ENCODE peak calls at places on chromosomes 13 and 19, in eight cellular contexts. One of them, this sample, is unnamed.

GRCh38 chr19:51094696-51095279 is 12.1 kb upstream of the KLK14 start:
- DNase-seq in GM12891: peak
- DNase-seq in tibial nerve: no peak
- DNase-seq in suprapubic skin: no peak
- DNase-seq in esophagus squamous epithelium: no peak
- DNase-seq in endothelial cell of umbilical vein: peak
- DNase-seq in uterus: no peak
- DNase-seq in erythroblast: peak
- DNase-seq in this sample: no peak

GRCh38 chr13:60226507-60226906 is 62.8 kb upstream of the DIAPH3 start:
- DNase-seq in GM12891: no peak
- DNase-seq in uterus: no peak
- DNase-seq in erythroblast: peak
- DNase-seq in endothelial cell of umbilical vein: peak
- DNase-seq in suprapubic skin: no peak
- DNase-seq in tibial nerve: no peak
- DNase-seq in esophagus squamous epithelium: no peak
- DNase-seq in this sample: no peak

GRCh38 chr13:108342369-108343289 is 73.1 kb downstream of the TNFSF13B start:
- DNase-seq in endothelial cell of umbilical vein: peak
- DNase-seq in erythroblast: peak
- DNase-seq in GM12891: no peak
- DNase-seq in suprapubic skin: no peak
- DNase-seq in uterus: no peak
- DNase-seq in tibial nerve: no peak
- DNase-seq in esophagus squamous epithelium: no peak
- DNase-seq in this sample: no peak

GRCh38 chr13:36453518-36453917 is 21.2 kb downstream of the CCNA1 start:
- DNase-seq in tibial nerve: no peak
- DNase-seq in suprapubic skin: no peak
- DNase-seq in GM12891: no peak
- DNase-seq in uterus: no peak
- DNase-seq in esophagus squamous epithelium: no peak
- DNase-seq in endothelial cell of umbilical vein: peak
- DNase-seq in erythroblast: no peak
- DNase-seq in this sample: no peak

GRCh38 chr19:3176715-3177501 is 1.7 kb upstream of the S1PR4 start:
- DNase-seq in endothelial cell of umbilical vein: no peak
- DNase-seq in suprapubic skin: no peak
- DNase-seq in GM12891: no peak
- DNase-seq in tibial nerve: no peak
- DNase-seq in uterus: no peak
- DNase-seq in esophagus squamous epithelium: no peak
- DNase-seq in erythroblast: peak
- DNase-seq in this sample: no peak

GRCh38 chr13:63285426-63285825 is 1869.8 kb upstream of the PCDH20 start:
- DNase-seq in tibial nerve: no peak
- DNase-seq in GM12891: no peak
- DNase-seq in erythroblast: no peak
- DNase-seq in endothelial cell of umbilical vein: no peak
- DNase-seq in suprapubic skin: no peak
- DNase-seq in uterus: no peak
- DNase-seq in esophagus squamous epithelium: no peak
- DNase-seq in this sample: no peak

GRCh38 chr13:30224732-30225131 is 82.6 kb downstream of the KATNAL1 start:
- DNase-seq in suprapubic skin: no peak
- DNase-seq in esophagus squamous epithelium: no peak
- DNase-seq in endothelial cell of umbilical vein: peak
- DNase-seq in GM12891: no peak
- DNase-seq in tibial nerve: no peak
- DNase-seq in uterus: no peak
- DNase-seq in erythroblast: peak
- DNase-seq in this sample: no peak

GRCh38 chr13:38636106-38636505 is 50.8 kb upstream of the FREM2 start:
- DNase-seq in GM12891: no peak
- DNase-seq in tibial nerve: no peak
- DNase-seq in suprapubic skin: no peak
- DNase-seq in endothelial cell of umbilical vein: no peak
- DNase-seq in erythroblast: no peak
- DNase-seq in esophagus squamous epithelium: no peak
- DNase-seq in uterus: no peak
- DNase-seq in this sample: no peak

GRCh38 chr13:32905063-32905863 is 111.0 kb upstream of the KL start:
- DNase-seq in uterus: no peak
- DNase-seq in endothelial cell of umbilical vein: no peak
- DNase-seq in tibial nerve: no peak
- DNase-seq in erythroblast: no peak
- DNase-seq in GM12891: peak
- DNase-seq in suprapubic skin: no peak
- DNase-seq in esophagus squamous epithelium: no peak
- DNase-seq in this sample: no peak

DNA sequence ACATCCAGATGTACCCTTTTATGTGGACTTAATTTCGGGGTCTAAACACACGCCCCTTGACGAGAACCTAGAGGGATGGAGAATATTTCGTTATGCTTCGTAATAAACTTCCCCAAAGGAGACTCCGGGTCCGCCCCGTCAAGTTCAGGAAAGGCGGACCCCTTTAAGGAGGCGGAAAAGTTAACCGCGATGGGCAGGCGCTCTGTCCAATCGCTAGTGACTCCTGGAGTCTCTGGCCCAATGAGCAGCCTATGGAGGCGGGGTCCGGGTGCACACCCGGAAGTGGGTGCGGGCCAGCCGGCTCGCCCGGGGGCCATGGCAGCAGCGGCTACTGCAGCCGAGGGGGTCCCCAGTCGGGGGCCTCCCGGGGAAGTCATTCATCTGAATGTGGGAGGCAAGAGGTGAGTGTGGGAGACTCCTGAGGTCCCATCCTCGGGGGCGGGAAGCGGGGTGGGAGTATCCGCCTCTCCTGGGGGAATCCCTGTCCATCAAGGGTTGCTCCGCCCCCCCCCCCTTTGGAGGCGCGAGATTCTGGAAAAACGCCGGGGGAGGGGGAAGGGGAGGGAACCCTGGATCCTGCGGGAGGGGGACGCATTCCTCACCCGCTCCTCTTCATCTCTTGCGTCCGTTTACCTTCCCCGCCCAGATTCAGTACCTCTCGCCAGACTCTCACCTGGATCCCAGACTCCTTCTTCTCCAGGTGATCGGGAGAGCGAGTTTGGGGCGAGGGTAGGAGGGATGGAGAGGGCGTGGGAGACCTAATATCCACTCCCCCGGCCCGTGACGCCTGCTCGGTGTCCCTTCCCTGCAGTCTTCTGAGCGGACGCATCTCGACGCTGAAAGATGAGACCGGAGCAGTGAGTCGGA is at the start of gene SHKBP1:
- DNase-seq in GM12891: peak
- DNase-seq in suprapubic skin: peak
- DNase-seq in tibial nerve: peak
- DNase-seq in endothelial cell of umbilical vein: peak
- DNase-seq in uterus: peak
- DNase-seq in esophagus squamous epithelium: peak
- DNase-seq in erythroblast: peak
- DNase-seq in this sample: peak
- TF ChIP-seq POLR2A in GM12891: peak
- TF ChIP-seq POLR2A in suprapubic skin: no peak
- TF ChIP-seq POLR2A in tibial nerve: peak
- TF ChIP-seq POLR2A in endothelial cell of umbilical vein: peak
- TF ChIP-seq POLR2A in uterus: peak
- TF ChIP-seq POLR2A in esophagus squamous epithelium: no peak
- TF ChIP-seq POLR2A in erythroblast: peak
- TF ChIP-seq POLR2A in this sample: peak

DNA sequence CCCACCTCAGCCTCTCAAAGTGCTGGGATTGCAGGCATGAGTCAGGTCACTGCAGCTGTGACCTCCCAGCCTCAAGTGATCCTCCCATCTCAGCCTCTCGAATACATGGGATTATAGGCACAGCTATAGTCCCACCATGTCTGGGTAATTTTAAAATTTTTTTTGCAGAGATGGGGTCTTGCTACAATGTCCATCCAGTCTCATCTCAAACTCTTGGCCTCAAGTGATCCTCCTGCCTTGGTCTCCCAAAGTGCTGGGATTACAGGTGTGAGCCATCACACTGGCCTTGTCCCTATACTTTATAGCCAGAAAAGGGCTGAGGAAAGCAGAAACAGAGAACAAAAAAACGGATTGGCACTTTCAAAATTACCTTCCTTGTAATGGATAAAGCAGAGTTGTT is 4.8 kb upstream of the FBXO27 start:
- DNase-seq in esophagus squamous epithelium: no peak
- DNase-seq in uterus: no peak
- DNase-seq in tibial nerve: no peak
- DNase-seq in GM12891: no peak
- DNase-seq in endothelial cell of umbilical vein: no peak
- DNase-seq in erythroblast: no peak
- DNase-seq in suprapubic skin: no peak
- DNase-seq in this sample: no peak
- TF ChIP-seq POLR2A in esophagus squamous epithelium: no peak
- TF ChIP-seq POLR2A in uterus: no peak
- TF ChIP-seq POLR2A in tibial nerve: no peak
- TF ChIP-seq POLR2A in GM12891: no peak
- TF ChIP-seq POLR2A in endothelial cell of umbilical vein: no peak
- TF ChIP-seq POLR2A in erythroblast: no peak
- TF ChIP-seq POLR2A in suprapubic skin: no peak
- TF ChIP-seq POLR2A in this sample: no peak

GRCh38 chr13:41061075-41061913 is at the start of gene WBP4:
- DNase-seq in GM12891: peak
- DNase-seq in tibial nerve: peak
- DNase-seq in uterus: peak
- DNase-seq in erythroblast: peak
- DNase-seq in endothelial cell of umbilical vein: peak
- DNase-seq in esophagus squamous epithelium: peak
- DNase-seq in suprapubic skin: peak
- DNase-seq in this sample: peak

GRCh38 chr13:41061914-41062837 is 867 bp downstream of the WBP4 start:
- DNase-seq in tibial nerve: peak
- DNase-seq in endothelial cell of umbilical vein: peak
- DNase-seq in uterus: no peak
- DNase-seq in esophagus squamous epithelium: no peak
- DNase-seq in GM12891: no peak
- DNase-seq in erythroblast: peak
- DNase-seq in suprapubic skin: no peak
- DNase-seq in this sample: no peak

GRCh38 chr13:41059466-41059865 is 1.8 kb upstream of the WBP4 start:
- DNase-seq in uterus: no peak
- DNase-seq in esophagus squamous epithelium: no peak
- DNase-seq in GM12891: no peak
- DNase-seq in tibial nerve: no peak
- DNase-seq in endothelial cell of umbilical vein: peak
- DNase-seq in suprapubic skin: no peak
- DNase-seq in erythroblast: peak
- DNase-seq in this sample: no peak

GRCh38 chr13:41059896-41060722 is 1.2 kb upstream of the WBP4 start:
- DNase-seq in esophagus squamous epithelium: peak
- DNase-seq in endothelial cell of umbilical vein: peak
- DNase-seq in tibial nerve: peak
- DNase-seq in erythroblast: peak
- DNase-seq in uterus: peak
- DNase-seq in suprapubic skin: peak
- DNase-seq in GM12891: peak
- DNase-seq in this sample: peak

DNA sequence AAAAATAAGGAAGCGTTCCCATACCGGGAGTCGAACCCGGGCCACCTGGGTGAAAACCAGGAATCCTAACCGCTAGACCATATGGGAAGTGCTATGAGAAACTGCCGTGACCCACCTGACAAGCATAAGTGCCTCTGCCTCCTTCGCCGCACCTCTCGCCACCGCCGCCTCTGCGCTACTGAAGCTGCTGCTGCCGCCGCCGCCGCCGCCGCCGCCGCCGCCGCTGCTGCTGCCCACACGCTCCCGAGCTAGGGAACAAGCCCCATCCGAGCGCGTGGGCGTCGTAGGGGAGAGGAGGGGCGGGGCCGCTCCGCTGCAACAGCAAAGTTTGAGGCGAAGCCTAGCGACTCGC is 610 bp upstream of the WBP4 start:
- DNase-seq in endothelial cell of umbilical vein: peak
- DNase-seq in erythroblast: peak
- DNase-seq in uterus: peak
- DNase-seq in GM12891: peak
- DNase-seq in tibial nerve: peak
- DNase-seq in suprapubic skin: peak
- DNase-seq in esophagus squamous epithelium: peak
- DNase-seq in this sample: peak
- TF ChIP-seq POLR2A in endothelial cell of umbilical vein: peak
- TF ChIP-seq POLR2A in erythroblast: no peak
- TF ChIP-seq POLR2A in uterus: no peak
- TF ChIP-seq POLR2A in GM12891: no peak
- TF ChIP-seq POLR2A in tibial nerve: no peak
- TF ChIP-seq POLR2A in suprapubic skin: no peak
- TF ChIP-seq POLR2A in esophagus squamous epithelium: no peak
- TF ChIP-seq POLR2A in this sample: no peak

DNA sequence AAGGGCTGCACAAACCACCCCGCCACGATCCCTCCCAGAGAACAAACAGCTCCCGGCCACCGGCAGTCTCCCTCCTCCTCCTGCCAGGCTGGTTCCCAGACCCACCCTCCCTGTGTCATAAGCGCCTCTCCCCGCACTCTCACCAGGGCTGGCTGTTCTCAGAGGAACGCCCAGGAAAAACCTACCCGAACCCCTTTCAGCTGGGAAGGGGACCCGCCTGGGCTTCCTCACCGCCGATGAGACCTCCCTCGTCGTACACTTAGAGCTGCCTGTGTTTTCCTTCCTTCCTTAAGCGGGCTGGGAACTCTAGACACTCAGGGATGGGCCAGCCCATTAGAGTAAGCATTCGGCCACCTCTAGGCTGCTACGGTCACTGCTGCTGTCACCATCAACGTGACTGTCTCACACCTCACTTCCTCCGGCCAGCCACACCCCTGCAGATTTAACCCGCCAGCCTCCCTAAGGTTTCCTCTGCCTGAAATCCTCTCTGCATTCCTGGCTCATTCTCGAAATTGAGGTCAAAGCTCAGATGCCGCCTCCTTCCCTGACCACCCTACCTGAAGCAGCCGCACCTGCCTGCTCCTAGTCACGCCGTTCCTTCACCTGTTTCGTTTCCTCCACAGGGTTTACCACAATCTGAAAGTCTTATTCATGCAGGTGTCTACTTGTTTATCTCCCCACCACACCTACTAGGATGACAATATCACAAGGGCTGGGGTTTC is 6.3 kb upstream of the RDH13 start:
- DNase-seq in tibial nerve: no peak
- DNase-seq in GM12891: no peak
- DNase-seq in erythroblast: no peak
- DNase-seq in esophagus squamous epithelium: no peak
- DNase-seq in suprapubic skin: no peak
- DNase-seq in endothelial cell of umbilical vein: no peak
- DNase-seq in uterus: no peak
- DNase-seq in this sample: no peak
- TF ChIP-seq POLR2A in tibial nerve: no peak
- TF ChIP-seq POLR2A in GM12891: no peak
- TF ChIP-seq POLR2A in erythroblast: no peak
- TF ChIP-seq POLR2A in esophagus squamous epithelium: no peak
- TF ChIP-seq POLR2A in suprapubic skin: no peak
- TF ChIP-seq POLR2A in endothelial cell of umbilical vein: no peak
- TF ChIP-seq POLR2A in uterus: no peak
- TF ChIP-seq POLR2A in this sample: no peak

DNA sequence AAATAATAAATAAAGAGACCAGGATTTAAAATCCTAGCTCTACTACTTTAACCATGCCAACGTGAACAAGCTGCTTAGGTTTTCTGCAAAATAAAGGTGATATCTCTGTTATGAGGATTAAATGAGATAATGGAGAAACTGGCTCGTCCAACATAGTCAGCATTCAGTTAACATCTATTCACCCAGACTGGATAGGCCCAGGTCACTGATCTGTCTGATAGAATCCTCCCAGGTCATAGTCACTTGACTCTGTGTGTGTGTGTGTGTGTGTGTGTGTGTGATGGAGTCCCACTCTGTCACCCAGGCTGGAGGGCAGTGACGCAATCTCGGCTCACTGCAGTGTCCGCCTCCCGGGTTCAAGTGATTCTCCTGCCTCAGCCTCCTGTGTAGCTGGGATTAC is 12.9 kb upstream of the RAB8A start:
- DNase-seq in GM12891: no peak
- DNase-seq in esophagus squamous epithelium: no peak
- DNase-seq in tibial nerve: no peak
- DNase-seq in uterus: no peak
- DNase-seq in erythroblast: no peak
- DNase-seq in suprapubic skin: no peak
- DNase-seq in endothelial cell of umbilical vein: no peak
- DNase-seq in this sample: no peak
- TF ChIP-seq POLR2A in GM12891: peak
- TF ChIP-seq POLR2A in esophagus squamous epithelium: no peak
- TF ChIP-seq POLR2A in tibial nerve: no peak
- TF ChIP-seq POLR2A in uterus: no peak
- TF ChIP-seq POLR2A in erythroblast: no peak
- TF ChIP-seq POLR2A in suprapubic skin: no peak
- TF ChIP-seq POLR2A in endothelial cell of umbilical vein: peak
- TF ChIP-seq POLR2A in this sample: no peak

This sample was measured in gastrocnemius medialis.